ENCODE peak calls at places on chromosomes 1 and 21, in ten cellular contexts. One of them, this sample, is unnamed.

GRCh38 chr21:43919871-43920801 is 55.1 kb downstream of the AGPAT3 start:
- DNase-seq in esophagus squamous epithelium: no peak
- DNase-seq in fibroblast of pulmonary artery: no peak
- DNase-seq in adrenal gland: no peak
- DNase-seq in AG10803: no peak
- DNase-seq in body of pancreas: no peak
- DNase-seq in K562: no peak
- DNase-seq in lower leg skin: no peak
- DNase-seq in tibial artery: no peak
- DNase-seq in Panc1: no peak
- DNase-seq in this sample: no peak

GRCh38 chr1:1124508-1124785 is 8.6 kb upstream of the C1orf159 start:
- DNase-seq in AG10803: no peak
- DNase-seq in tibial artery: no peak
- DNase-seq in Panc1: no peak
- DNase-seq in lower leg skin: no peak
- DNase-seq in fibroblast of pulmonary artery: no peak
- DNase-seq in body of pancreas: no peak
- DNase-seq in esophagus squamous epithelium: no peak
- DNase-seq in adrenal gland: no peak
- DNase-seq in K562: no peak
- DNase-seq in this sample: no peak

GRCh38 chr1:44408181-44409018 is 3.3 kb downstream of the RNF220 start:
- DNase-seq in tibial artery: no peak
- DNase-seq in AG10803: no peak
- DNase-seq in fibroblast of pulmonary artery: no peak
- DNase-seq in adrenal gland: no peak
- DNase-seq in esophagus squamous epithelium: no peak
- DNase-seq in body of pancreas: no peak
- DNase-seq in K562: no peak
- DNase-seq in Panc1: no peak
- DNase-seq in lower leg skin: no peak
- DNase-seq in this sample: no peak

GRCh38 chr1:166172106-166172505 is 5.3 kb upstream of the FAM78B start:
- DNase-seq in Panc1: no peak
- DNase-seq in K562: no peak
- DNase-seq in fibroblast of pulmonary artery: no peak
- DNase-seq in AG10803: no peak
- DNase-seq in tibial artery: no peak
- DNase-seq in esophagus squamous epithelium: no peak
- DNase-seq in adrenal gland: no peak
- DNase-seq in body of pancreas: no peak
- DNase-seq in lower leg skin: no peak
- DNase-seq in this sample: peak; percentile 7

GRCh38 chr1:54289061-54289938 is 89.3 kb downstream of the MRPL37 start:
- DNase-seq in fibroblast of pulmonary artery: no peak
- DNase-seq in adrenal gland: no peak
- DNase-seq in lower leg skin: no peak
- DNase-seq in tibial artery: no peak
- DNase-seq in esophagus squamous epithelium: no peak
- DNase-seq in AG10803: peak; percentile 31
- DNase-seq in K562: no peak
- DNase-seq in body of pancreas: no peak
- DNase-seq in Panc1: no peak
- DNase-seq in this sample: no peak

GRCh38 chr1:171817511-171818265 is 23.6 kb upstream of the DNM3 start:
- DNase-seq in lower leg skin: peak; percentile 75
- DNase-seq in K562: no peak
- DNase-seq in esophagus squamous epithelium: no peak
- DNase-seq in body of pancreas: peak; percentile 22
- DNase-seq in adrenal gland: peak; percentile 84
- DNase-seq in tibial artery: no peak
- DNase-seq in AG10803: peak; percentile 78
- DNase-seq in fibroblast of pulmonary artery: peak; percentile 64
- DNase-seq in Panc1: no peak
- DNase-seq in this sample: peak; percentile 95

GRCh38 chr1:52119291-52119690 is 22.6 kb upstream of the ZFYVE9 start:
- DNase-seq in AG10803: no peak
- DNase-seq in fibroblast of pulmonary artery: no peak
- DNase-seq in K562: no peak
- DNase-seq in adrenal gland: no peak
- DNase-seq in tibial artery: no peak
- DNase-seq in body of pancreas: no peak
- DNase-seq in esophagus squamous epithelium: no peak
- DNase-seq in lower leg skin: no peak
- DNase-seq in Panc1: no peak
- DNase-seq in this sample: peak; percentile 17

GRCh38 chr1:7549277-7549676 is 221.8 kb upstream of the VAMP3 start:
- DNase-seq in adrenal gland: no peak
- DNase-seq in lower leg skin: peak; percentile 29
- DNase-seq in body of pancreas: no peak
- DNase-seq in K562: no peak
- DNase-seq in esophagus squamous epithelium: no peak
- DNase-seq in AG10803: peak; percentile 74
- DNase-seq in fibroblast of pulmonary artery: peak; percentile 63
- DNase-seq in Panc1: peak; percentile 63
- DNase-seq in tibial artery: no peak
- DNase-seq in this sample: peak; percentile 87

GRCh38 chr1:222769968-222770620 is 33.1 kb downstream of the FAM177B start:
- DNase-seq in adrenal gland: no peak
- DNase-seq in AG10803: no peak
- DNase-seq in tibial artery: no peak
- DNase-seq in lower leg skin: no peak
- DNase-seq in Panc1: no peak
- DNase-seq in body of pancreas: no peak
- DNase-seq in K562: no peak
- DNase-seq in esophagus squamous epithelium: no peak
- DNase-seq in fibroblast of pulmonary artery: peak; percentile 27
- DNase-seq in this sample: peak; percentile 10

DNA sequence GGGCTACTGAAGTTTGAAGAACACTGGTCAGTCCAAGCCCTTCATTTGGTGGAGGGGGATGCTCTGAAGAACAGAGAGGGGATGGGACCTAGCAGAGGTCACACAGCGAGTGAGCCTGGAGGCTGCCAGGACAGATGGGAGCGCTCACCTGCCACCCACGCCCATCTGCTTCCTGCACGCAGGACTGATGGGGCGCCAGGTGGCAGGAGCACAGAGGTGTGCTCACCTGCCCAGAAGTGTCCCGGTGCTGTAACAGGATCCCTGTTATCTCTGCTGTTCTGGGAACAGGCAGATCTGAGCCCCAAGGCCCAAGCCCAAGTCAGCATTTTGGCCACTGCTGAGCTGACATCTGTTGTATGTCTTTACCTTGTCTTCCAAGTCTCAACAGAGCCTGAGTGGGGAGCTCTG is 40.5 kb downstream of the EPHB2 start:
- DNase-seq in body of pancreas: peak; percentile 61
- DNase-seq in K562: no peak
- DNase-seq in Panc1: no peak
- DNase-seq in adrenal gland: no peak
- DNase-seq in AG10803: no peak
- DNase-seq in fibroblast of pulmonary artery: no peak
- DNase-seq in lower leg skin: no peak
- DNase-seq in tibial artery: no peak
- DNase-seq in esophagus squamous epithelium: no peak
- DNase-seq in this sample: peak; percentile 46
- TF ChIP-seq CTCF in body of pancreas: no peak
- TF ChIP-seq CTCF in K562: no peak
- TF ChIP-seq CTCF in Panc1: no peak
- TF ChIP-seq CTCF in adrenal gland: no peak
- TF ChIP-seq CTCF in AG10803: no peak
- TF ChIP-seq CTCF in fibroblast of pulmonary artery: no peak
- TF ChIP-seq CTCF in lower leg skin: no peak
- TF ChIP-seq CTCF in tibial artery: no peak
- TF ChIP-seq CTCF in esophagus squamous epithelium: no peak
- TF ChIP-seq CTCF in this sample: no peak

DNA sequence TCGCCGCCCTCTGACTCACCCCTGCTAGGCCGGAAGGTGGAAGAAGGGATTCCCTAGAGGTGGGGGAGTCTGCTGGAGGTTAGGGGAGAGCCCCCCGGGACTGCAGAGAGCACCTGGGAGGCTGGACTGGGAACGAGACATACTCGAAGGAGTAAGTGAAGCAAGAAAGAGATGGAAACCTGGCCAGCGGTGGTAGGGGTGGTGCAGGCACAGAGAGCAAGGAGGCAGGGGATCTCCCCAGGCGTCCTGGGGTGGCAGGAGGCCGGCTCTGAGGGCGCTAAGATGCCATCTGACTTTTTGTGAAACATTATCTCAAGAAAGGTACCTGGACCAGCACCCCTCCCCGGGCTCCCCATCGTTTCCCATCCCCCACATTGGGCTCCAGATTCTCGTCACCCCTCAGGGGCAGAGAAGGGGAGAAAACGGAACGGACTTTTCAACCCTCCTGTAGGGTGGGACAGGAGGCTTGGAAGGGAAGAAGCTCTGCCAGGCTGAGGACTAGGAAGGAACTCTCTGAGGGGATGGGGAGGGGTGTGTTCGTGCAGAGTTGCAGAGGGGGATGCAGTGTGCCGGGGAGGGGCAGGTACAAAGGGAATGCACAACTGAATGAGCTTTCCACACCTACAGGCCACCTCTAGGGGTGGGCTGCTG is 712 bp downstream of the CHRNB2 start:
- DNase-seq in adrenal gland: no peak
- DNase-seq in tibial artery: no peak
- DNase-seq in AG10803: no peak
- DNase-seq in body of pancreas: no peak
- DNase-seq in Panc1: no peak
- DNase-seq in esophagus squamous epithelium: no peak
- DNase-seq in lower leg skin: no peak
- DNase-seq in fibroblast of pulmonary artery: no peak
- DNase-seq in K562: no peak
- DNase-seq in this sample: no peak
- H3K4me3 ChIP-seq in adrenal gland: no peak overlapping the region
- H3K4me3 ChIP-seq in tibial artery: peak overlapping the region; percentile 7
- H3K4me3 ChIP-seq in AG10803: no peak overlapping the region
- H3K4me3 ChIP-seq in body of pancreas: no peak overlapping the region
- H3K4me3 ChIP-seq in Panc1: peak overlapping the region; percentile 10
- H3K4me3 ChIP-seq in esophagus squamous epithelium: peak overlapping the region; percentile 30
- H3K4me3 ChIP-seq in lower leg skin: no peak overlapping the region
- H3K4me3 ChIP-seq in fibroblast of pulmonary artery: no peak overlapping the region
- H3K4me3 ChIP-seq in K562: no peak overlapping the region
- H3K4me3 ChIP-seq in this sample: no peak overlapping the region

GRCh38 chr1:99728494-99729235 is 37.8 kb downstream of the FRRS1 start:
- DNase-seq in adrenal gland: no peak
- DNase-seq in lower leg skin: no peak
- DNase-seq in body of pancreas: no peak
- DNase-seq in esophagus squamous epithelium: no peak
- DNase-seq in fibroblast of pulmonary artery: peak; percentile 55
- DNase-seq in K562: peak; percentile 62
- DNase-seq in tibial artery: no peak
- DNase-seq in Panc1: no peak
- DNase-seq in AG10803: peak; percentile 24
- DNase-seq in this sample: peak; percentile 38
- TF ChIP-seq CTCF in adrenal gland: peak; percentile 40
- TF ChIP-seq CTCF in lower leg skin: no peak
- TF ChIP-seq CTCF in body of pancreas: peak; percentile 15
- TF ChIP-seq CTCF in esophagus squamous epithelium: peak; percentile 34
- TF ChIP-seq CTCF in fibroblast of pulmonary artery: peak; percentile 47
- TF ChIP-seq CTCF in K562: peak; percentile 66
- TF ChIP-seq CTCF in tibial artery: no peak
- TF ChIP-seq CTCF in Panc1: peak; percentile 40
- TF ChIP-seq CTCF in AG10803: peak; percentile 48
- TF ChIP-seq CTCF in this sample: peak; percentile 61

GRCh38 chr1:87949711-87950110 is 621.0 kb downstream of the LMO4 start:
- DNase-seq in Panc1: no peak
- DNase-seq in fibroblast of pulmonary artery: no peak
- DNase-seq in K562: no peak
- DNase-seq in AG10803: no peak
- DNase-seq in body of pancreas: no peak
- DNase-seq in tibial artery: no peak
- DNase-seq in adrenal gland: no peak
- DNase-seq in lower leg skin: no peak
- DNase-seq in esophagus squamous epithelium: no peak
- DNase-seq in this sample: no peak
- H3K4me3 ChIP-seq in Panc1: no peak overlapping the region
- H3K4me3 ChIP-seq in fibroblast of pulmonary artery: no peak overlapping the region
- H3K4me3 ChIP-seq in K562: no peak overlapping the region
- H3K4me3 ChIP-seq in AG10803: no peak overlapping the region
- H3K4me3 ChIP-seq in body of pancreas: no peak overlapping the region
- H3K4me3 ChIP-seq in tibial artery: no peak overlapping the region
- H3K4me3 ChIP-seq in adrenal gland: no peak overlapping the region
- H3K4me3 ChIP-seq in lower leg skin: no peak overlapping the region
- H3K4me3 ChIP-seq in esophagus squamous epithelium: no peak overlapping the region
- H3K4me3 ChIP-seq in this sample: no peak overlapping the region

GRCh38 chr1:208044568-208045241 is 133.8 kb upstream of the CD34 start:
- DNase-seq in Panc1: no peak
- DNase-seq in AG10803: no peak
- DNase-seq in adrenal gland: no peak
- DNase-seq in K562: no peak
- DNase-seq in body of pancreas: peak; percentile 33
- DNase-seq in lower leg skin: no peak
- DNase-seq in esophagus squamous epithelium: no peak
- DNase-seq in tibial artery: no peak
- DNase-seq in fibroblast of pulmonary artery: no peak
- DNase-seq in this sample: no peak

GRCh38 chr1:208043690-208044089 is 132.8 kb upstream of the CD34 start:
- DNase-seq in adrenal gland: no peak
- DNase-seq in Panc1: no peak
- DNase-seq in body of pancreas: peak; percentile 97
- DNase-seq in tibial artery: no peak
- DNase-seq in fibroblast of pulmonary artery: no peak
- DNase-seq in AG10803: no peak
- DNase-seq in lower leg skin: no peak
- DNase-seq in K562: no peak
- DNase-seq in esophagus squamous epithelium: no peak
- DNase-seq in this sample: no peak

GRCh38 chr1:208047975-208048374 is 137.1 kb upstream of the CD34 start:
- DNase-seq in tibial artery: peak; percentile 86
- DNase-seq in fibroblast of pulmonary artery: peak; percentile 26
- DNase-seq in K562: no peak
- DNase-seq in Panc1: no peak
- DNase-seq in AG10803: peak; percentile 54
- DNase-seq in body of pancreas: peak; percentile 53
- DNase-seq in esophagus squamous epithelium: no peak
- DNase-seq in adrenal gland: peak; percentile 42
- DNase-seq in lower leg skin: peak; percentile 51
- DNase-seq in this sample: peak; percentile 39

GRCh38 chr1:208047476-208047934 is 136.6 kb upstream of the CD34 start:
- DNase-seq in K562: no peak
- DNase-seq in body of pancreas: peak; percentile 87
- DNase-seq in Panc1: no peak
- DNase-seq in AG10803: peak; percentile 61
- DNase-seq in lower leg skin: peak; percentile 88
- DNase-seq in adrenal gland: peak; percentile 48
- DNase-seq in tibial artery: peak; percentile 97
- DNase-seq in esophagus squamous epithelium: no peak
- DNase-seq in fibroblast of pulmonary artery: peak; percentile 55
- DNase-seq in this sample: peak; percentile 86

GRCh38 chr1:208045410-208046252 is 134.7 kb upstream of the CD34 start:
- DNase-seq in adrenal gland: no peak
- DNase-seq in tibial artery: no peak
- DNase-seq in AG10803: no peak
- DNase-seq in Panc1: no peak
- DNase-seq in esophagus squamous epithelium: no peak
- DNase-seq in fibroblast of pulmonary artery: no peak
- DNase-seq in lower leg skin: no peak
- DNase-seq in K562: no peak
- DNase-seq in body of pancreas: peak; percentile 79
- DNase-seq in this sample: no peak
- TF ChIP-seq CTCF in adrenal gland: no peak
- TF ChIP-seq CTCF in tibial artery: no peak
- TF ChIP-seq CTCF in AG10803: peak; percentile 15
- TF ChIP-seq CTCF in Panc1: peak; percentile 80
- TF ChIP-seq CTCF in esophagus squamous epithelium: no peak
- TF ChIP-seq CTCF in fibroblast of pulmonary artery: no peak
- TF ChIP-seq CTCF in lower leg skin: no peak
- TF ChIP-seq CTCF in K562: peak; percentile 29
- TF ChIP-seq CTCF in body of pancreas: peak; percentile 76
- TF ChIP-seq CTCF in this sample: no peak

This sample was measured in epithelial cell of esophagus.